ENCODE peak calls at places on chromosome 11, in four cellular contexts. One of them, this sample, is unnamed.

GRCh38 chr11:86747801-86748200 is 52.5 kb upstream of the PRSS23 start:
- DNase-seq in AG04449: no peak
- DNase-seq in H9: no peak
- DNase-seq in A549: no peak
- DNase-seq in this sample: no peak

GRCh38 chr11:122235615-122236014 is 119.6 kb upstream of the BLID start:
- DNase-seq in A549: no peak
- DNase-seq in H9: no peak
- DNase-seq in AG04449: peak
- DNase-seq in this sample: no peak

GRCh38 chr11:111966678-111967077 is 29.5 kb downstream of the DIXDC1 start:
- DNase-seq in H9: no peak
- DNase-seq in AG04449: no peak
- DNase-seq in A549: no peak
- DNase-seq in this sample: no peak

GRCh38 chr11:20488352-20488751 is 100.8 kb downstream of the PRMT3 start:
- DNase-seq in H9: no peak
- DNase-seq in A549: no peak
- DNase-seq in AG04449: no peak
- DNase-seq in this sample: no peak

GRCh38 chr11:60915250-60915914 is 1.4 kb downstream of the TMEM109 start:
- DNase-seq in A549: peak
- DNase-seq in H9: peak
- DNase-seq in AG04449: no peak
- DNase-seq in this sample: peak

GRCh38 chr11:22193348-22194051 is 615 bp downstream of the ANO5 start:
- DNase-seq in H9: peak
- DNase-seq in AG04449: no peak
- DNase-seq in A549: peak
- DNase-seq in this sample: peak

GRCh38 chr11:36711104-36711825 is 113.2 kb upstream of the RAG2 start:
- DNase-seq in H9: no peak
- DNase-seq in AG04449: no peak
- DNase-seq in A549: peak
- DNase-seq in this sample: peak

GRCh38 chr11:76640540-76640939 is 30.0 kb downstream of the LRRC32 start:
- DNase-seq in A549: no peak
- DNase-seq in AG04449: no peak
- DNase-seq in H9: peak
- DNase-seq in this sample: no peak

GRCh38 chr11:128174465-128175101 is 412.8 kb downstream of the ETS1 start:
- DNase-seq in AG04449: peak
- DNase-seq in A549: no peak
- DNase-seq in H9: peak
- DNase-seq in this sample: peak

GRCh38 chr11:117194267-117194666 is 4.9 kb upstream of the TAGLN start:
- DNase-seq in AG04449: no peak
- DNase-seq in A549: no peak
- DNase-seq in H9: no peak
- DNase-seq in this sample: no peak

GRCh38 chr11:119338318-119338890 is 2.3 kb downstream of the C1QTNF5 start:
- DNase-seq in A549: peak
- DNase-seq in H9: peak
- DNase-seq in AG04449: no peak
- DNase-seq in this sample: peak

GRCh38 chr11:120326845-120327281 is 1.8 kb downstream of the TLCD5 start:
- DNase-seq in AG04449: no peak
- DNase-seq in H9: no peak
- DNase-seq in A549: no peak
- DNase-seq in this sample: no peak

GRCh38 chr11:126484266-126484665 is 128.8 kb downstream of the ST3GAL4 start:
- DNase-seq in AG04449: peak
- DNase-seq in A549: no peak
- DNase-seq in H9: no peak
- DNase-seq in this sample: no peak

GRCh38 chr11:71202966-71203365 is 49.4 kb downstream of the SHANK2 start:
- DNase-seq in A549: no peak
- DNase-seq in H9: no peak
- DNase-seq in AG04449: no peak
- DNase-seq in this sample: no peak

GRCh38 chr11:114211444-114212122 is 84.6 kb upstream of the NNMT start:
- DNase-seq in H9: no peak
- DNase-seq in A549: no peak
- DNase-seq in AG04449: no peak
- DNase-seq in this sample: peak

GRCh38 chr11:24683578-24683977 is 186.7 kb downstream of the LUZP2 start:
- DNase-seq in A549: no peak
- DNase-seq in AG04449: no peak
- DNase-seq in H9: no peak
- DNase-seq in this sample: no peak

GRCh38 chr11:85028329-85029101 is 598.6 kb downstream of the DLG2 start:
- DNase-seq in AG04449: no peak
- DNase-seq in A549: no peak
- DNase-seq in H9: peak
- DNase-seq in this sample: no peak

GRCh38 chr11:567629-568258 is 7.0 kb downstream of the RASSF7 start:
- DNase-seq in A549: no peak
- DNase-seq in AG04449: no peak
- DNase-seq in H9: no peak
- DNase-seq in this sample: no peak

GRCh38 chr11:121775276-121775675 is 322.5 kb upstream of the SORL1-AS1 start:
- DNase-seq in A549: no peak
- DNase-seq in AG04449: no peak
- DNase-seq in H9: no peak
- DNase-seq in this sample: no peak

GRCh38 chr11:45872513-45873356 is 12.7 kb upstream of the MAPK8IP1 start:
- DNase-seq in H9: peak
- DNase-seq in A549: peak
- DNase-seq in AG04449: peak
- DNase-seq in this sample: peak

GRCh38 chr11:126601550-126602215 is 246.2 kb downstream of the ST3GAL4 start:
- DNase-seq in AG04449: no peak
- DNase-seq in H9: no peak
- DNase-seq in A549: no peak
- DNase-seq in this sample: peak

GRCh38 chr11:128045094-128045725 is 542.1 kb downstream of the ETS1 start:
- DNase-seq in H9: no peak
- DNase-seq in AG04449: no peak
- DNase-seq in A549: no peak
- DNase-seq in this sample: no peak

GRCh38 chr11:132125855-132126841 is 755.7 kb downstream of the NTM start:
- DNase-seq in AG04449: no peak
- DNase-seq in H9: peak
- DNase-seq in A549: no peak
- DNase-seq in this sample: peak

GRCh38 chr11:71080239-71081097 is 171.9 kb downstream of the SHANK2 start:
- DNase-seq in AG04449: peak
- DNase-seq in A549: peak
- DNase-seq in H9: peak
- DNase-seq in this sample: peak

GRCh38 chr11:115391598-115391997 is 112.6 kb downstream of the CADM1 start:
- DNase-seq in H9: no peak
- DNase-seq in AG04449: no peak
- DNase-seq in A549: no peak
- DNase-seq in this sample: peak

GRCh38 chr11:118623291-118623655 is 15.9 kb downstream of the PHLDB1 start:
- DNase-seq in H9: no peak
- DNase-seq in AG04449: no peak
- DNase-seq in A549: no peak
- DNase-seq in this sample: no peak

GRCh38 chr11:119722281-119722794 is 6.7 kb downstream of the NECTIN1 start:
- DNase-seq in H9: no peak
- DNase-seq in A549: no peak
- DNase-seq in AG04449: no peak
- DNase-seq in this sample: peak

GRCh38 chr11:33747969-33748368 is 11.7 kb upstream of the CD59 start:
- DNase-seq in H9: no peak
- DNase-seq in AG04449: no peak
- DNase-seq in A549: no peak
- DNase-seq in this sample: no peak

GRCh38 chr11:120489799-120490198 is 21.7 kb upstream of the GRIK4 start:
- DNase-seq in AG04449: no peak
- DNase-seq in A549: no peak
- DNase-seq in H9: no peak
- DNase-seq in this sample: no peak

GRCh38 chr11:119389611-119390254 is 8.2 kb upstream of the USP2 start:
- DNase-seq in H9: peak
- DNase-seq in AG04449: no peak
- DNase-seq in A549: peak
- DNase-seq in this sample: peak

GRCh38 chr11:61259363-61259762 is 18.4 kb downstream of the PGA5 start:
- DNase-seq in A549: no peak
- DNase-seq in AG04449: no peak
- DNase-seq in H9: no peak
- DNase-seq in this sample: no peak

GRCh38 chr11:34830035-34830434 is 86.1 kb downstream of the APIP start:
- DNase-seq in A549: no peak
- DNase-seq in H9: no peak
- DNase-seq in AG04449: no peak
- DNase-seq in this sample: no peak

GRCh38 chr11:72228844-72229231 is 4.3 kb downstream of the INPPL1 start:
- DNase-seq in AG04449: no peak
- DNase-seq in H9: no peak
- DNase-seq in A549: no peak
- DNase-seq in this sample: no peak

GRCh38 chr11:83127309-83127636 is 29.7 kb upstream of the PCF11 start:
- DNase-seq in H9: no peak
- DNase-seq in AG04449: no peak
- DNase-seq in A549: no peak
- DNase-seq in this sample: no peak